ENCODE peak calls at places on chromosomes 3 and 15, in ten cellular contexts. N, Q, M, P, V, A, B, J, T and W are unnamed samples.

GRCh38 chr15:89494941-89495637 is 1.3 kb downstream of the RHCG start:
- DNase-seq in N (peak), Q (peak), M (no peak), P (no peak), V (no peak), A (no peak), B (no peak), J (no peak), T (peak), W (peak)

GRCh38 chr3:129120254-129121004 is 1.2 kb downstream of the RAB43 start:
- DNase-seq in N (peak), Q (peak), M (peak), P (peak), V (peak), A (peak), B (peak), J (peak), T (no peak), W (peak)

GRCh38 chr3:194536883-194537637 is 50.3 kb upstream of the ATP13A3 start:
- DNase-seq in N (no peak), Q (peak), M (no peak), P (peak), V (peak), A (peak), B (peak), J (no peak), T (no peak), W (peak)

GRCh38 chr15:99110093-99110492 is 5.2 kb downstream of the SYNM start:
- DNase-seq in N (no peak), Q (peak), M (no peak), P (no peak), V (no peak), A (no peak), B (no peak), J (no peak), T (no peak), W (no peak)

GRCh38 chr3:51948016-51948580 is 5.9 kb downstream of the PARP3 start:
- DNase-seq in N (no peak), Q (no peak), M (no peak), P (no peak), V (no peak), A (no peak), B (no peak), J (no peak), T (no peak), W (no peak)

GRCh38 chr3:159872374-159873109 is 116.1 kb upstream of the IL12A start:
- DNase-seq in N (peak), Q (no peak), M (peak), P (no peak), V (no peak), A (no peak), B (peak), J (no peak), T (no peak), W (no peak)

GRCh38 chr15:37058316-37058985 is 41.9 kb downstream of the MEIS2 start:
- DNase-seq in N (peak), Q (no peak), M (no peak), P (peak), V (no peak), A (no peak), B (peak), J (no peak), T (no peak), W (no peak)

GRCh38 chr15:89460048-89460447 is 36.3 kb downstream of the RHCG start:
- DNase-seq in N (no peak), Q (no peak), M (no peak), P (no peak), V (no peak), A (no peak), B (no peak), J (no peak), T (no peak), W (no peak)

GRCh38 chr3:132325634-132326033 is 8.4 kb downstream of the ACP3 start:
- DNase-seq in N (no peak), Q (no peak), M (no peak), P (no peak), V (no peak), A (no peak), B (no peak), J (no peak), T (no peak), W (no peak)

GRCh38 chr3:111509308-111509707 is 32.7 kb upstream of the CD96 start:
- DNase-seq in N (peak), Q (no peak), M (no peak), P (no peak), V (no peak), A (no peak), B (no peak), J (no peak), T (no peak), W (no peak)

GRCh38 chr3:19110335-19110734 is 38.0 kb upstream of the KCNH8 start:
- DNase-seq in N (no peak), Q (no peak), M (no peak), P (no peak), V (no peak), A (no peak), B (no peak), J (no peak), T (no peak), W (no peak)

GRCh38 chr3:112973325-112974177 is 1.4 kb downstream of the CD200R1 start:
- DNase-seq in N (no peak), Q (no peak), M (no peak), P (no peak), V (no peak), A (no peak), B (no peak), J (no peak), T (no peak), W (peak)

GRCh38 chr15:29141908-29142747 is 127.5 kb downstream of the NSMCE3 start:
- DNase-seq in N (no peak), Q (no peak), M (no peak), P (no peak), V (peak), A (peak), B (no peak), J (no peak), T (peak), W (peak)

DNA sequence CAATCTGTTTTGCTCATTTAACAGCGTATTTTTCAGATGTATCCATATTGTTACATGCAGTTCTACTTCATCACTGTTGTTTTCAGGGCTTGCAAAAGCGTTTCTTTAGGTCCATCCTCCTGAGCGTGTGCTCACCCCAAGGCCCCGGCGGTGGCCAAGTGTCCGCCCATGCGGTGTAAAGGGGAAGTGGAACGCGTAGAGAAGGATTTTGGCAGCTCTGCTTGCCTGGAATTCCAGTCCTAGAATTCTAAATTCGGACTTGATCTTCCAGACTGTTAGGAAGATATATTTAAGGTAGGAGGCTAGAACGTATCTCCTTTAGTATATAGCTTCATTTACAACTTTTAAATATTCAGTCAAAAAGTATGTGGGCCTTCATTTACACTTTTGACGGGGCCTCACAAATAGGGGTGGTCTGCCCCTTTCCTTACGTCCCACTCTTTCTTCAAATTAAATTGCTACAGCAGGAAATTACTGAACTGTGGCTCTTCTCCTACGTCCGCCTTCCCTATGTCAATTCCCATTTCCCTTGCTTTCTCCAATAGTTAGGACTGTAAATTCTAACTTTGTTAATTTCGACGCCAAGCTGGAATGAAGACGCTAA is 609 bp upstream of the TBC1D23 start:
- DNase-seq in N (peak), Q (peak), M (no peak), P (peak), V (no peak), A (no peak), B (no peak), J (no peak), T (no peak), W (peak)
- TF ChIP-seq CTCF in N (no peak), Q (peak), M (no peak), P (no peak), V (peak), A (peak), B (no peak), J (peak), T (no peak), W (peak)

DNA sequence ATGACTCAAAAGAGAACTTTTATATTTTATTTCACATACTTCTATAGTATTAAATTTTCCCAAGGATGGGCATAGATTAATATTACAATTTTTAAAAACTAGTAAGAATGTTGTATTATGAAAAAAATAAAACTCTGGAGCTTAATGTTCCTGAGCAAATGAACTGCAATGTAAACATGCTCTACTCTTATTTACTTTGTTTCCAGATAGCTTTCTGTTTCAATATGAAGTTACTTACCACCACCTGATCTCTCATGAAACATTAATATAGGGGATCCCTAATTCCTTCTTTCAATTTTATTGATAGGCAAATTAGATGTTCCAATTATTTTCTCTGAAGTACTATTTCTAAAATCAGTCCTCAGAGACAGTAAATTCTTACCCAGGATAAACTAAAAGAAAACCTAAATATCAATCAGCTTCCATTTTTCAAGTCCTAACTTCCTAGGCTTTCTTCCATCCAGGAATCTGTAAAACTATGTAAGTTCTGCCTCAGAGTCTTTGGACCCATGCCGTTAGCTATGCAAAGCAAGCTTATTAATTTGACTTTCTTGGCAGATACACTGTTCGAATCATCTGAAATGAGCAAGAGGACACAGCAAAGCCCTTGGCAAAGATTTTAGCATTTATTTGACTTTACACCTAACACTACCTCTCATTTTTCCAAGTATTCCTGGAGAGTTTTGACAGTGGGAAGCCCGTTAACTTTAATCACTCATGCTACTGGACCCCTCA is 93.2 kb downstream of the PLCH1 start:
- DNase-seq in N (no peak), Q (no peak), M (no peak), P (no peak), V (no peak), A (no peak), B (no peak), J (no peak), T (no peak), W (no peak)
- H3K4me3 ChIP-seq in N (no peak), Q (no peak), M (no peak), P (no peak), V (no peak), A (no peak), B (no peak), J (no peak), T (no peak), W (no peak)

DNA sequence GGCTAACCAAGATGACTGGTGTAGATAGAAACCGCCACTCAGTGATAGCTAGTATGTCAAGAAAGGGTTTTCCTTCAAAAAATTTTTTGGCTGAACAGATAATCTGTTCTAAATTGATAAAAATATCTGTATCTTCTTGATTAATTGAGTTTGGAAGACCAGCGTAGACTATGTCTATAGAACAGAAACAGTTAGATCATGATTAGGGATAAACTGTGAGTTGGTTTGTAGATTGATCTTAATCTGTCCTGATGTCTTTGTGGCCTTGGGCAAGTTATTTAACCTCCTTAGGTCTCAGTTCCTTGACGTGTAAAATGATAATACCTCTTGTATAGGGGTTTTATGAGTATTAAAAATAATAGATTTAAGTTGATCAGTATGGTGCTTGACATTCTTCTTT is 4.7 kb downstream of the NFKBIZ start:
- DNase-seq in N (no peak), Q (no peak), M (no peak), P (no peak), V (no peak), A (no peak), B (no peak), J (no peak), T (no peak), W (no peak)
- TF ChIP-seq POLR2AphosphoS5 in N (no peak), Q (no peak), M (no peak), P (no peak), V (no peak), A (no peak), B (no peak), J (no peak), T (no peak), W (no peak)

DNA sequence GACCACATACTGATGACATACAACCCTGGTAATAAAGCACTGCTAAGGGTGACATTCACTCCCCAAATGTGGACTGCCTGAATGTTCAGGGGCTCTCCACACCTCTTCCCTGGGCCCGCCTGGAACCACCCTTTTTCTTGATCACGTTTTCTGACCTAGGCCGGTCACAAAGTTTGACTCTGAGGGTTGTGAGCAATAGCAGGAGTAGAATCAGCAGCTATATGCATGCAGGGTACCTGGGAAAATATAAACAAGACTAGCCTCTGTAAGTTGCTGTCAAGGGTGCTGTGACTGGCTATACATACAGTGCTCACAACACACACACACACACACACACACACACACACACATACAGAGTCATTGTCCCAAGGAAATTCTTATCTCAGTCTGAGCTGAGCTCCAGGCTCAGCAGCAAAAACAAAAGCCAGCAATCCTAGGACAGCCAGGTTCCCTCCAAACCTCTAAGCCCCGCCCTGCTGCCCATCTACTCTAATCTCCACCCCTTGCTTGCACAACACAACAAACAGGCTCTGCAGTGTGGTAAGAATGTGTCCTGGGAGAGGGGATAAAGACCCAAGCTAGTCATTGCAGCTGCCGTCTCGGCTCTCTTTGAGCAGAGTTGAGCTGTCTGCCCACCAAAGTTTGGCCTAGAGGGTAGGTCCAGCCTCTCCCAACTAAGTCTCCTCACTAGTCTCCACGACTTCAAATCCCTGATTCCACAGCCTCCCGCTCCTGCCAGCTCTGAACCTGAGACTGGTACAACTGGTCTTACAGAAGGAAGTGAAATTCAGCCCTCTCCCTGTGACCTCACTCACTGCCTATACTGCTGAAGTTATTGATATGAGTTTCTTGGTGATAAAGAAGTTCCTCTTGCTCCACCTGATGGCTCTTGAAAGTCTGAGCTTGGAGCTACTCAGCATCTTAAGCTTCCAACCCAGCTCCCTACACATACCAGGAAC is 2.2 kb downstream of the BMF start:
- DNase-seq in N (peak), Q (peak), M (no peak), P (peak), V (peak), A (peak), B (no peak), J (no peak), T (peak), W (peak)
- TF ChIP-seq CTCF in N (no peak), Q (no peak), M (no peak), P (no peak), V (peak), A (no peak), B (no peak), J (no peak), T (no peak), W (no peak)

GRCh38 chr3:29441422-29441821 is 160.6 kb downstream of the RBMS3 start:
- DNase-seq in N (no peak), Q (no peak), M (no peak), P (no peak), V (no peak), A (no peak), B (no peak), J (no peak), T (no peak), W (no peak)

GRCh38 chr3:29438580-29438979 is 157.7 kb downstream of the RBMS3 start:
- DNase-seq in N (no peak), Q (no peak), M (no peak), P (no peak), V (no peak), A (no peak), B (no peak), J (no peak), T (no peak), W (no peak)

GRCh38 chr3:29436612-29437313 is 155.9 kb downstream of the RBMS3 start:
- DNase-seq in N (no peak), Q (no peak), M (no peak), P (no peak), V (no peak), A (no peak), B (no peak), J (no peak), T (no peak), W (no peak)

GRCh38 chr3:29441020-29441324 is 160.1 kb downstream of the RBMS3 start:
- DNase-seq in N (no peak), Q (no peak), M (no peak), P (no peak), V (no peak), A (no peak), B (no peak), J (no peak), T (no peak), W (no peak)

DNA sequence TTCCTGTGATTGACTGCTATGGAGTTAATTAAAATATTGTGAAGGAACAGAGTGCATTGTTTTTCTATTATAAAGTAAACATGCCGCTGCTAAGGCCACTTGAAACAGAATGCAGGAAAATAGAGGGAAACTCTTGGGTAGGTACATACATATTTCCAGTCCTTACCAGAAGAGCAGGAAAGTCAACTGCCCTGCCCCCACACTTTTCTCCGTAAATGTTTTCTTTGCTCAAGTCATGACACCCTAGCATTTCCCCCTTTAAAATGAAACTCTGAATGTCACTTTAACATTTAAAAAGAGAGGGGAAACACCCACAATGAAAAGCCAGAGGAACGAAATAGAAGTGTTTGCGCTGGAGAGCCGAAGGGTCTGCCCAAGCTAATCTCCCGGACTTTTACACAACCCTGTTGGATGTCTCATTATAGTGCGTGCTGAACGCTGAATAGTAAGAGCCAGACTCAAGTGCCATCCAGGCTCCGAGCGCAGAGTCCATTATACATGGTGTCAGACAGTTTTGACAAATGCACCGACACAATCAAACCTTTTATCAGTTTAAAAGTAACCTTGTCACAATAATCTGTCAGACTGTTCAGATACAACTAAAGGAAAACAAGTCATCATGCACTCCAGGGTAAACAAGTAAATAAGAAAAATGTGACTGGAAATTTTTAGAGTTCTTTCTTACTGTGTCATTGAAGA is 159.6 kb downstream of the RBMS3 start:
- DNase-seq in N (peak), Q (no peak), M (no peak), P (no peak), V (peak), A (no peak), B (peak), J (no peak), T (no peak), W (no peak)
- H3K4me3 ChIP-seq in N (peak), Q (no peak), M (no peak), P (no peak), V (peak), A (peak), B (peak), J (no peak), T (peak), W (peak)

GRCh38 chr15:77004189-77004588 is 9.3 kb downstream of the PSTPIP1 start:
- DNase-seq in N (no peak), Q (peak), M (no peak), P (no peak), V (no peak), A (no peak), B (no peak), J (no peak), T (no peak), W (peak)
- TF ChIP-seq POLR2AphosphoS5 in N (no peak), Q (peak), M (no peak), P (no peak), V (no peak), A (no peak), B (no peak), J (no peak), T (no peak), W (peak)

GRCh38 chr3:44993471-44994205 is 17.6 kb downstream of the EXOSC7 start:
- DNase-seq in N (no peak), Q (peak), M (no peak), P (peak), V (no peak), A (no peak), B (no peak), J (no peak), T (no peak), W (no peak)
- TF ChIP-seq CTCF in N (no peak), Q (no peak), M (no peak), P (no peak), V (no peak), A (no peak), B (no peak), J (no peak), T (no peak), W (no peak)